ENCODE peak calls at places on chromosomes 4 and X, in nine cellular contexts. G, Z, T, I, Y, R, M, J and F are unnamed samples.

GRCh38 chr4:123997736-123998449 is 601.3 kb downstream of the SPRY1 start:
- DNase-seq in R (no peak), M (no peak), I (no peak), Z (peak), G (no peak), Y (no peak), J (no peak), T (no peak), F (no peak)

GRCh38 chrX:142616636-142617035 is 409.1 kb upstream of the SPANXN4 start:
- DNase-seq in M (no peak), T (no peak), I (no peak), J (no peak), R (no peak), Z (no peak), Y (no peak), G (no peak), F (no peak)

GRCh38 chr4:111283066-111283677 is 660.3 kb upstream of the PITX2 start:
- DNase-seq in Z (peak), J (peak), T (peak), I (peak), R (peak), G (no peak), Y (peak), M (peak), F (peak)

GRCh38 chr4:148254818-148255366 is 187.3 kb downstream of the NR3C2 start:
- DNase-seq in G (no peak), M (no peak), R (no peak), I (no peak), Z (no peak), Y (no peak), J (no peak), T (no peak), F (no peak)

GRCh38 chr4:56681158-56681848 is at the start of gene HOPX:
- DNase-seq in M (no peak), T (no peak), I (no peak), J (no peak), Z (no peak), R (no peak), Y (peak), G (no peak), F (peak)

GRCh38 chr4:102641796-102642195 is 119.0 kb downstream of the MANBA start:
- DNase-seq in M (no peak), J (no peak), T (no peak), G (no peak), I (no peak), Y (no peak), Z (no peak), R (no peak), F (no peak)

GRCh38 chrX:100408643-100409315 is 1.3 kb downstream of the PCDH19 start:
- DNase-seq in Y (no peak), R (no peak), M (peak), Z (no peak), I (no peak), T (no peak), G (no peak), J (no peak), F (no peak)

GRCh38 chrX:83419030-83419792 is 88.9 kb upstream of the POU3F4 start:
- DNase-seq in Z (no peak), I (no peak), G (no peak), Y (no peak), J (no peak), T (no peak), M (no peak), R (no peak), F (no peak)

GRCh38 chrX:23980063-23980462 is 46.9 kb downstream of the KLHL15 start:
- DNase-seq in Z (no peak), R (peak), M (peak), Y (peak), T (no peak), I (no peak), G (no peak), J (no peak), F (no peak)

GRCh38 chrX:114127411-114128025 is 456.4 kb upstream of the HTR2C start:
- DNase-seq in T (no peak), R (no peak), Y (no peak), M (no peak), J (no peak), G (no peak), Z (no peak), I (no peak), F (no peak)

GRCh38 chr4:6450709-6451108 is 21.7 kb downstream of the PPP2R2C start:
- DNase-seq in M (no peak), J (no peak), R (no peak), Y (no peak), Z (no peak), T (no peak), G (no peak), I (no peak), F (no peak)

GRCh38 chr4:25096553-25097443 is 63.5 kb downstream of the SEPSECS start:
- DNase-seq in J (no peak), Z (peak), M (no peak), I (no peak), G (no peak), Y (no peak), R (no peak), T (no peak), F (no peak)

GRCh38 chr4:24988776-24989175 is 42.0 kb downstream of the LGI2 start:
- DNase-seq in J (no peak), T (peak), M (peak), I (peak), Z (peak), Y (peak), R (peak), G (no peak), F (no peak)

GRCh38 chr4:44578954-44579353 is 72.5 kb downstream of the YIPF7 start:
- DNase-seq in I (no peak), T (no peak), M (no peak), Z (no peak), J (no peak), R (no peak), Y (no peak), G (no peak), F (no peak)

GRCh38 chrX:133249659-133250058 is 31.5 kb upstream of the TFDP3 start:
- DNase-seq in T (peak), G (no peak), I (peak), R (no peak), J (no peak), Z (peak), Y (no peak), M (no peak), F (no peak)

GRCh38 chr4:2250003-2250763 is 8.3 kb upstream of the HAUS3 start:
- DNase-seq in Z (no peak), Y (no peak), T (no peak), R (no peak), M (no peak), J (peak), G (no peak), I (no peak), F (no peak)

GRCh38 chr4:176277162-176277904 is 8.3 kb upstream of the ASB5 start:
- DNase-seq in R (peak), Y (peak), Z (peak), G (no peak), J (peak), M (peak), I (peak), T (peak), F (peak)

GRCh38 chrX:69374569-69374968 is 129.6 kb upstream of the NALF2 start:
- DNase-seq in I (no peak), R (no peak), M (no peak), J (no peak), G (no peak), Y (no peak), T (no peak), Z (no peak), F (no peak)

GRCh38 chrX:10395179-10395578 is 225.2 kb downstream of the MID1 start:
- DNase-seq in T (peak), Y (no peak), Z (no peak), J (no peak), M (no peak), R (peak), I (no peak), G (no peak), F (no peak)